ENCODE peak calls at places on chromosomes 4 and X, in four cellular contexts. E is trophoblast cell, P is uterus, I is left ventricle myocardium inferior. Q is an unnamed sample.

GRCh38 chrX:74636749-74637314 is 22.4 kb upstream of the RLIM start:
- DNase-seq in E (no peak), P (no peak), I (no peak), Q (no peak)

GRCh38 chr4:181193162-181193930 is 1049.9 kb upstream of the TENM3 start:
- DNase-seq in E (no peak), P (no peak), I (no peak), Q (no peak)

GRCh38 chr4:37467824-37468223 is 218.4 kb downstream of the RELL1 start:
- DNase-seq in E (no peak), P (no peak), I (no peak), Q (no peak)

GRCh38 chrX:131729295-131729694 is 185.4 kb downstream of the OR13H1 start:
- DNase-seq in E (peak), P (peak), I (no peak), Q (no peak)

GRCh38 chr4:41146716-41147506 is 67.4 kb downstream of the APBB2 start:
- DNase-seq in E (peak), P (peak), I (no peak), Q (no peak)

GRCh38 chr4:101843054-101843453 is 52.5 kb downstream of the BANK1 start:
- DNase-seq in E (no peak), P (no peak), I (no peak), Q (no peak)

GRCh38 chr4:147707892-147708672 is 23.8 kb upstream of the ARHGAP10 start:
- DNase-seq in E (peak), P (peak), I (no peak), Q (no peak)

GRCh38 chrX:154457491-154458115 is 478 bp upstream of the PLXNA3 start:
- DNase-seq in E (peak), P (no peak), I (no peak), Q (no peak)

GRCh38 chrX:75276666-75277065 is 2.8 kb downstream of the UPRT start:
- DNase-seq in E (no peak), P (no peak), I (no peak), Q (no peak)